ENCODE peak calls at places on chromosomes 13 and 19, in five cellular contexts. J is AG04449; G is stimulated activated CD4-positive, alpha-beta T cell treated with anti-CD3 and anti-CD28 coated beads, Interleukin-4, amount 100 ng/mL, for 24 hours; W is activated CD4-positive, alpha-beta T cell treated with anti-CD3 and anti-CD28 coated beads, Interleukin-2, amount 50 U/mL, for 1 hour; F is amniotic epithelial cell. V is an unnamed sample.

GRCh38 chr13:33543089-33543459 is 257.5 kb upstream of the STARD13 start:
- DNase-seq in J (no peak), G (no peak), W (no peak), F (no peak), V (no peak)

GRCh38 chr19:32201211-32201610 is 144.2 kb upstream of the ZNF507 start:
- DNase-seq in J (no peak), G (no peak), W (no peak), F (no peak), V (no peak)

GRCh38 chr13:35957174-35957867 is 173.9 kb downstream of the DCLK1 start:
- DNase-seq in W (no peak), F (peak; percentile 38), J (no peak), G (no peak), V (no peak)

GRCh38 chr13:48653074-48654054 is at the start of gene CYSLTR2:
- DNase-seq in W (peak; percentile 13), J (no peak), G (peak; percentile 10), F (peak; percentile 82), V (no peak)

GRCh38 chr19:6794817-6795431 is 22.4 kb downstream of the VAV1 start:
- DNase-seq in W (no peak), G (no peak), F (no peak), J (no peak), V (no peak)

GRCh38 chr19:37467608-37468090 is 405 bp upstream of the ZNF569 start:
- DNase-seq in J (no peak), W (no peak), F (no peak), G (no peak), V (no peak)

GRCh38 chr19:35978832-35979365 is 16.1 kb upstream of the SDHAF1 start:
- DNase-seq in W (no peak), G (no peak), J (no peak), F (no peak), V (no peak)

GRCh38 chr19:30742981-30743380 is 370.8 kb downstream of the ZNF536 start:
- DNase-seq in F (no peak), W (no peak), G (no peak), J (no peak), V (no peak)

GRCh38 chr19:2252481-2253105 is 3.5 kb downstream of the AMH start:
- DNase-seq in F (no peak), W (no peak), G (peak; percentile 10), J (no peak), V (no peak)

GRCh38 chr13:113990321-113990837 is 16.5 kb upstream of the C13orf46 start:
- DNase-seq in F (no peak), G (no peak), J (no peak), W (no peak), V (no peak)

GRCh38 chr13:41848435-41849255 is 112.3 kb downstream of the VWA8 start:
- DNase-seq in F (peak; percentile 29), G (no peak), W (no peak), J (peak; percentile 36), V (no peak)

GRCh38 chr19:55041627-55042343 is 3.7 kb upstream of the GP6 start:
- DNase-seq in G (peak; percentile 26), W (peak; percentile 48), F (no peak), J (no peak), V (no peak)